ENCODE peak calls at places on chromosomes 7 and 10, in seven cellular contexts. W is uterus; R is effector memory CD8-positive, alpha-beta T cell; E is Calu3; L is left ventricle myocardium superior; B is GM12878; Z is GM12892. A is an unnamed sample.
A peak's percentile ranks its signal among the peaks of the same experiment; 100 is the strongest.

GRCh38 chr7:92685146-92686042 is 95.2 kb upstream of the FAM133B start:
- DNase-seq in L (no peak), Z (no peak), E (no peak), W (no peak), B (no peak), R (peak; percentile 44), A (no peak)

GRCh38 chr7:73865738-73866445 is 4.9 kb downstream of the TMEM270 start:
- DNase-seq in Z (no peak), B (no peak), L (peak; percentile 57), W (no peak), R (no peak), E (peak; percentile 43), A (no peak)

GRCh38 chr10:67327626-67328535 is 368.1 kb downstream of the CTNNA3 start:
- DNase-seq in R (no peak), L (peak; percentile 23), B (no peak), W (no peak), E (no peak), Z (no peak), A (no peak)

GRCh38 chr7:23076774-23077173 is 28.8 kb upstream of the KLHL7 start:
- DNase-seq in W (no peak), R (no peak), E (no peak), B (no peak), L (no peak), Z (no peak), A (no peak)

GRCh38 chr7:36032362-36032818 is 120.7 kb upstream of the EEPD1 start:
- DNase-seq in B (no peak), R (no peak), Z (no peak), E (no peak), W (no peak), L (no peak), A (peak; percentile 16)

GRCh38 chr10:103714232-103714891 is 141.0 kb downstream of the SH3PXD2A start:
- DNase-seq in E (no peak), R (no peak), B (no peak), Z (no peak), L (peak; percentile 10), W (no peak), A (no peak)

GRCh38 chr7:14483663-14484062 is 418.9 kb downstream of the DGKB start:
- DNase-seq in L (no peak), B (no peak), R (no peak), E (no peak), Z (no peak), W (no peak), A (no peak)

GRCh38 chr7:51451751-51452465 is 135.3 kb upstream of the COBL start:
- DNase-seq in L (no peak), B (no peak), R (no peak), Z (no peak), E (peak; percentile 39), W (no peak), A (no peak)

GRCh38 chr7:131538071-131538790 is 18.2 kb downstream of the PODXL start:
- DNase-seq in E (peak; percentile 58), B (no peak), Z (no peak), R (no peak), L (no peak), W (no peak), A (no peak)

GRCh38 chr7:44103941-44104879 is at the start of gene AEBP1:
- DNase-seq in L (peak; percentile 55), Z (no peak), B (no peak), R (no peak), W (peak; percentile 63), E (no peak), A (no peak)

GRCh38 chr10:96687317-96688012 is 32.8 kb downstream of the PIK3AP1 start:
- DNase-seq in E (no peak), W (no peak), B (no peak), Z (no peak), R (no peak), L (no peak), A (no peak)

A was measured in GM04503.